ENCODE peak calls at places on chromosomes 13 and 19, in eight cellular contexts. G is lower lobe of right lung, D is body of pancreas, N is brain microvascular endothelial cell, K is heart left ventricle, X is A673, F is IMR-90, W is cardiac muscle cell. J is an unnamed sample. For H3K36me3, the result is how much of the 10 kb centered on the place peaks cover.

GRCh38 chr19:604355-604754 is 14.7 kb downstream of the HCN2 start:
- DNase-seq in D (no peak), W (no peak), F (no peak), N (no peak), K (no peak), X (no peak), G (no peak), J (no peak)

GRCh38 chr19:2494084-2494446 is 18.1 kb downstream of the GADD45B start:
- DNase-seq in W (peak), K (no peak), F (peak), D (no peak), N (peak), G (no peak), X (peak), J (no peak)

GRCh38 chr19:11063434-11063833 is 25.8 kb upstream of the LDLR start:
- DNase-seq in D (no peak), G (no peak), W (no peak), X (no peak), K (no peak), F (no peak), N (no peak), J (no peak)

GRCh38 chr19:9608912-9609311 is 12.1 kb downstream of the ZNF561 start:
- DNase-seq in K (no peak), D (no peak), G (no peak), W (no peak), F (no peak), N (no peak), X (no peak), J (no peak)

GRCh38 chr19:3145909-3146676 is 10.3 kb downstream of the GNA15 start:
- DNase-seq in G (peak), X (no peak), N (no peak), W (no peak), K (no peak), D (no peak), F (no peak), J (no peak)

GRCh38 chr13:39037410-39037879 is 444 bp downstream of the PROSER1 start:
- DNase-seq in F (no peak), D (no peak), N (no peak), X (no peak), K (no peak), W (no peak), G (no peak), J (no peak)

GRCh38 chr13:85798999-85799646 is at the start of gene SLITRK6:
- DNase-seq in D (no peak), G (no peak), W (peak), X (peak), F (peak), N (peak), K (no peak), J (peak)

GRCh38 chr19:10505583-10506229 is 2.5 kb upstream of the KEAP1 start:
- DNase-seq in W (peak), N (peak), G (peak), X (peak), K (peak), D (peak), F (peak), J (peak)

GRCh38 chr19:10292789-10293636 is 3.3 kb downstream of the ICAM5 start:
- DNase-seq in D (no peak), G (no peak), N (no peak), W (no peak), F (no peak), X (peak), K (no peak), J (no peak)

GRCh38 chr19:43524922-43525835 is 1.8 kb downstream of the ETHE1 start:
- DNase-seq in F (peak), W (peak), N (no peak), X (peak), D (peak), K (peak), G (peak), J (peak)

GRCh38 chr19:51407631-51408131 is 9.8 kb downstream of the SIGLEC10 start:
- DNase-seq in D (peak), K (no peak), G (no peak), N (peak), X (no peak), W (peak), F (peak), J (peak)

GRCh38 chr19:18736415-18737336 is 53.2 kb downstream of the CRTC1 start:
- DNase-seq in X (no peak), K (no peak), F (no peak), G (no peak), N (no peak), W (no peak), D (peak), J (peak)

GRCh38 chr13:112619730-112620639 is 32.0 kb upstream of the TUBGCP3 start:
- DNase-seq in X (peak), G (peak), N (no peak), F (no peak), D (no peak), K (no peak), W (peak), J (peak)

GRCh38 chr19:52094526-52094925 is 1.0 kb downstream of the ZNF841 start:
- DNase-seq in W (no peak), N (no peak), K (no peak), D (no peak), G (no peak), F (no peak), X (no peak), J (no peak)

GRCh38 chr19:41769608-41770007 is 14.3 kb downstream of the CEACAM6 start:
- DNase-seq in N (no peak), X (no peak), K (no peak), F (no peak), G (no peak), W (no peak), D (no peak), J (no peak)

GRCh38 chr13:107827840-107828549 is 387.3 kb downstream of the LIG4 start:
- DNase-seq in W (peak), D (peak), F (no peak), N (no peak), K (no peak), X (no peak), G (no peak), J (no peak)

GRCh38 chr13:76330756-76331155 is 555.4 kb downstream of the KCTD12 start:
- DNase-seq in N (no peak), F (no peak), X (no peak), K (no peak), G (no peak), D (no peak), W (no peak), J (no peak)

GRCh38 chr19:43950834-43951626 is at the start of gene ZNF221:
- DNase-seq in G (peak), F (peak), N (peak), W (peak), K (peak), D (peak), X (peak), J (peak)

GRCh38 chr13:100523437-100523836 is 65.2 kb downstream of the GGACT start:
- DNase-seq in N (no peak), X (no peak), K (no peak), W (no peak), G (no peak), F (no peak), D (no peak), J (no peak)

GRCh38 chr13:113637262-113638160 is 20.5 kb downstream of the ATP4B start:
- DNase-seq in K (no peak), W (no peak), X (no peak), F (no peak), N (no peak), D (peak), G (no peak), J (no peak)

GRCh38 chr19:11539495-11540365 is 1.1 kb downstream of the CNN1 start:
- DNase-seq in G (no peak), W (peak), N (peak), X (no peak), K (no peak), F (peak), D (no peak), J (no peak)

GRCh38 chr19:3849092-3849491 is 19.7 kb downstream of the ZFR2 start:
- DNase-seq in W (no peak), G (no peak), D (no peak), X (peak), K (no peak), F (no peak), N (no peak), J (peak)

GRCh38 chr19:55197531-55197930 is 11.8 kb downstream of the PTPRH start:
- DNase-seq in K (no peak), G (no peak), D (no peak), W (no peak), X (peak), F (no peak), N (no peak), J (no peak)

GRCh38 chr19:2770055-2771013 is 12.7 kb downstream of the SGTA start:
- DNase-seq in K (no peak), F (peak), W (peak), G (no peak), X (no peak), N (no peak), D (peak), J (no peak)

GRCh38 chr19:38277969-38278680 is 13.8 kb downstream of the SPINT2 start:
- DNase-seq in G (peak), K (no peak), F (peak), W (peak), X (no peak), D (peak), N (no peak), J (peak)

GRCh38 chr19:12065100-12065538 is 588 bp downstream of the ZNF844 start:
- DNase-seq in G (no peak), F (peak), W (peak), X (peak), N (peak), K (no peak), D (peak), J (peak)

GRCh38 chr13:107301724-107302374 is 733.9 kb upstream of the ARGLU1 start:
- DNase-seq in G (no peak), X (peak), K (no peak), N (no peak), W (peak), F (no peak), D (no peak), J (no peak)

GRCh38 chr13:42283574-42283973 is 11.6 kb downstream of the AKAP11 start:
- DNase-seq in D (no peak), G (no peak), F (no peak), N (no peak), K (no peak), X (no peak), W (no peak), J (no peak)

DNA sequence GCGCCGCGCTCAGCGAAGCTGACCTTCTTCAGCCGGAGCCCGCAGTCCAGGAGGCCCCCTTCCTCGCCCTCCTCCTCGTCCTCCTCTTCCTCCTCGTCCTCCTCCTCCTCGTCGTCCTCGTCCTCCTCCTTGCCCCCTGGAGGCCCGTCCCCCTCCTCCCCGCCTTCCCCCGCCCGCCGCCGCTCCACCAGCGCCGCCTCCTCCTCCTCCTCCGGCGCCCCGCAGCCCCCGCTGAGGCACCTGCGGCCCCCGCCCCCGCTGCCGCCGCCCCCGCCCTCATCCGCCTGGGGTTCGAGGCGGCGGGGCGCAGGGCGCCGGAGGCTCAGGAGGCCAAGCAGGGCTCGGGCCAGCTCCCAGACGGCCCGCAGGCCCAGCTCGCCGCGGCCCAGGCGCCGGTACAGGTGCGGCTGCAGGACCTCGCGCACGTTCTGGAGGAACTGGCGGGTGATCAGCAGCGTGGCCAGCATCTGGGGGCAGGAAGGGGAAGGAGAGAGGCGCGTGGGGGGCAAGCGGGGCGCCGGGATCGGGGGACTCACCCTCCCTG is 6.1 kb downstream of the ANO8 start:
- DNase-seq in W (no peak), K (no peak), X (no peak), N (no peak), F (no peak), D (peak), G (no peak), J (no peak)
- H3K36me3 ChIP-seq in W (under half), K (under half), X (under half), N (under half), F (under half), D (under half), G (under half), J (under half)

DNA sequence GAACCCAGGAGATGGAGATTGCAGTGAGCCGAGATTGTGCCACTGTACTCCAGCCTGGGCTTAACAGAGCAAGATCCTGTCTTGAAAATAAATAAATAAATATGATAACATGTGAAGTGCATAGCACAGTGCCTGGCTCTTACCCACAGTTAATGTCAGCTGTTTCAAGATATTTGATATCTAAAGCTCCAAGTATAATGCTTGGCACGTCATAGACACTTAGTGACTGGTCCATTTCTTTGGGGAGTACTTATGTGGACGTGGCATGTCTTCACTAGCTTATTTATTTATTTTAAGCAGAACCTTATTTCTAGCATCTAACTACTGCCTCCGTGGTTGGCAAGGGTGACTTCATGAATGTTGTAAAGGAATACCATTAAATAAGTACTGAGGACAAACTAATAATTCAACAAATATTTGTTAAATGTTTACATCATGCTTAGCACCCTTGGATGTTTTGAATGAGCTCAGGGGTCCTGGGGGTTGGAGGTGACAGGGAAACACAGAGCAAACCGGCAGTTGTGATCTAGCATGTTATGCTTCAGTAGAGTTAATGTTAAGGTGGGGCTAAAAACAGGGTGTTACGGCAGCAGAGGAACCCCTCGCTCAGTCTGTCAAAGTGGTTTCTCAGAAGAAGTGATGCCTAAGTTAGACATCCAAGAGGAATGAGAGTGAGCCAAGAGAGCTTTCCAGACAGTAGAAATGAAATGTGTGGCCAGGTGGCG is 18.9 kb downstream of the GARRE1 start:
- DNase-seq in W (no peak), N (no peak), F (no peak), K (no peak), X (no peak), G (no peak), D (no peak), J (no peak)
- H3K27ac ChIP-seq in W (no peak), N (peak), F (peak), K (no peak), X (peak), G (no peak), D (no peak), J (no peak)

GRCh38 chr19:45764487-45764886 is 4.6 kb downstream of the SIX5 start:
- DNase-seq in F (no peak), G (no peak), K (peak), X (no peak), D (no peak), W (no peak), N (no peak), J (no peak)
- H3K36me3 ChIP-seq in F (under half), G (under half), K (under half), X (under half), D (under half), W (under half), N (under half), J (under half)

GRCh38 chr19:17092696-17093095 is 17.1 kb downstream of the MYO9B start:
- DNase-seq in W (no peak), F (no peak), G (no peak), D (no peak), K (no peak), N (no peak), X (no peak), J (no peak)

GRCh38 chr19:17089238-17089637 is 13.7 kb downstream of the MYO9B start:
- DNase-seq in W (peak), G (no peak), D (no peak), X (no peak), K (no peak), N (peak), F (peak), J (peak)

GRCh38 chr19:17091758-17092333 is 16.3 kb downstream of the MYO9B start:
- DNase-seq in F (no peak), D (no peak), K (peak), G (peak), X (no peak), N (no peak), W (no peak), J (no peak)

GRCh38 chr19:17088552-17088951 is 13.0 kb downstream of the MYO9B start:
- DNase-seq in F (peak), W (no peak), K (no peak), N (no peak), X (no peak), G (no peak), D (no peak), J (no peak)

DNA sequence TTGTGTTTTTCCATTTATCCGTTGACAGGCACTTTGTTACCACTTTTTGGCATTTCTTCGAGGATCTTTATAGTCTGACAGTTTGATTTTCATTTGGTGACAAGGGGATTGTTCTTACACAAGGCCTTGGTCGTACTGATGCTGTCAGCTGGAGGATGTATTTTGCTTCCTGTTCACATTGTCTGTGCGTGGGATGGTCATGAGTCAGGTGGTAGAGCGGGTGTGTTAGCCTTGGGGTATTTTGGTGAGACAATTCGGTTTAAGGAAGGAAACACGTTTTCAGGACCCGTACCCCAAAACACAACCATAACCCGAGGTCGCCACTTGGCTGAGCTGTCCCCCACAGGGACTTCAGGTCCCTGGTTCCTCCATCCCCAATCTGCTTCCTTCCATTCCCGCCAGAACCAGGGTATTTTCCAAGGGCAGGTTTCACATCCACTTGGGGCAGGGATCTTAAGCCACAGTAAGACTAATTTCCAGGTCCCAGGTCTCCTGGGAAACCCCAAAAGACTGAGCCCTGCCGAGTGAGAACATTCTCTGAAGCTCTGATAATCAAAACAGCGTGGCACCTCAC is 15.0 kb downstream of the MYO9B start:
- DNase-seq in G (no peak), N (peak), X (no peak), W (peak), F (peak), D (no peak), K (no peak), J (no peak)
- H3K27ac ChIP-seq in G (peak), N (peak), X (no peak), W (no peak), F (peak), D (no peak), K (peak), J (no peak)

GRCh38 chr13:98419786-98420559 is 156.9 kb downstream of the STK24 start:
- DNase-seq in X (no peak), W (no peak), N (no peak), G (no peak), F (no peak), D (no peak), K (no peak), J (no peak)
- H3K36me3 ChIP-seq in X (under half), W (under half), N (under half), G (under half), F (half or more), D (under half), K (under half), J (under half)

GRCh38 chr13:110012102-110012739 is 225.8 kb upstream of the IRS2 start:
- DNase-seq in F (peak), W (peak), D (no peak), X (no peak), K (no peak), G (no peak), N (peak), J (peak)
- H3K27ac ChIP-seq in F (peak), W (no peak), D (no peak), X (no peak), K (no peak), G (no peak), N (peak), J (peak)

GRCh38 chr19:46308510-46308909 is 11.7 kb downstream of the HIF3A start:
- DNase-seq in X (no peak), K (no peak), W (no peak), F (no peak), G (no peak), N (no peak), D (no peak), J (no peak)

GRCh38 chr19:46303702-46304397 is 7.0 kb downstream of the HIF3A start:
- DNase-seq in G (peak), N (peak), D (peak), F (no peak), K (peak), W (peak), X (peak), J (peak)

GRCh38 chr19:46311444-46311843 is 14.6 kb downstream of the HIF3A start:
- DNase-seq in K (no peak), X (no peak), F (no peak), W (no peak), D (no peak), G (no peak), N (no peak), J (no peak)

GRCh38 chr19:46306501-46306900 is 9.7 kb downstream of the HIF3A start:
- DNase-seq in F (no peak), W (no peak), X (no peak), K (no peak), D (no peak), G (no peak), N (no peak), J (no peak)

DNA sequence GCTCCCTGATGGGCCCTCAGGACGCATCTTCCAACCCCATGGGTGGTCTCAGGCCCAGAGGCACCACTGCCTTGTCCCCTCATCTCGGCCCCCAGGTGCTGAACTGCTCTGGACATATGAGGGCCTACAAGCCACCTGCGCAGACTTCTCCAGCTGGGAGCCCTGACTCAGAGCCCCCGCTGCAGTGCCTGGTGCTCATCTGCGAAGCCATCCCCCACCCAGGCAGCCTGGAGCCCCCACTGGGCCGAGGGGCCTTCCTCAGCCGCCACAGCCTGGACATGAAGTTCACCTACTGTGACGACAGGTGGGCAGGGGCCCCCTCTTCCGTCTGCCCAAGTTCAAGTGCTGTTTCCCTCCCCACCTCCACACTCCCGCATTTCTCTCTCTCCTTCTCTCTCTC is 12.2 kb downstream of the HIF3A start:
- DNase-seq in X (no peak), F (no peak), K (no peak), W (no peak), D (no peak), N (no peak), G (no peak), J (no peak)
- H3K36me3 ChIP-seq in X (under half), F (under half), K (under half), W (half or more), D (under half), N (under half), G (half or more), J (under half)

J was measured in SJCRH30.